ENCODE peak calls at places on chromosomes 12 and 14, in eight cellular contexts. D is esophagus squamous epithelium, L is left ventricle myocardium inferior, P is BE2C, F is AG04450, Y is fibroblast of mammary gland, U is brain microvascular endothelial cell, G is ovary. K is an unnamed sample.

GRCh38 chr12:113472191-113473190 is 820 bp upstream of the LHX5 start:
- DNase-seq in D (no peak), L (no peak), P (no peak), F (no peak), Y (no peak), U (no peak), G (no peak), K (no peak)

GRCh38 chr12:76506149-76506548 is 53.4 kb downstream of the OSBPL8 start:
- DNase-seq in D (no peak), L (no peak), P (no peak), F (peak), Y (no peak), U (no peak), G (no peak), K (no peak)

GRCh38 chr14:52417139-52417538 is 103.0 kb downstream of the PTGER2 start:
- DNase-seq in D (no peak), L (no peak), P (no peak), F (no peak), Y (no peak), U (no peak), G (no peak), K (no peak)

GRCh38 chr14:24189460-24189859 is 844 bp upstream of the IPO4 start:
- DNase-seq in D (no peak), L (no peak), P (no peak), F (no peak), Y (no peak), U (no peak), G (no peak), K (no peak)

GRCh38 chr12:1929985-1930815 is 11.7 kb upstream of the CACNA2D4 start:
- DNase-seq in D (no peak), L (no peak), P (no peak), F (no peak), Y (no peak), U (no peak), G (no peak), K (no peak)

GRCh38 chr12:7989827-7990491 is 42.6 kb upstream of the FOXJ2 start:
- DNase-seq in D (peak), L (peak), P (no peak), F (no peak), Y (no peak), U (no peak), G (no peak), K (no peak)

GRCh38 chr14:99524091-99524661 is 43.0 kb downstream of the CCNK start:
- DNase-seq in D (no peak), L (peak), P (no peak), F (no peak), Y (peak), U (no peak), G (peak), K (no peak)

GRCh38 chr14:92248638-92249037 is 74.3 kb upstream of the SLC24A4 start:
- DNase-seq in D (no peak), L (no peak), P (no peak), F (no peak), Y (no peak), U (no peak), G (no peak), K (no peak)

GRCh38 chr12:123131879-123132402 is 18.9 kb downstream of the PITPNM2 start:
- DNase-seq in D (no peak), L (no peak), P (no peak), F (no peak), Y (no peak), U (no peak), G (no peak), K (no peak)

GRCh38 chr14:50303744-50304471 is 8.1 kb downstream of the L2HGDH start:
- DNase-seq in D (no peak), L (peak), P (peak), F (no peak), Y (no peak), U (no peak), G (no peak), K (no peak)

GRCh38 chr14:102903248-102903888 is 19.1 kb upstream of the AMN start:
- DNase-seq in D (no peak), L (no peak), P (no peak), F (no peak), Y (no peak), U (no peak), G (no peak), K (no peak)

GRCh38 chr14:102902086-102902485 is 20.4 kb upstream of the AMN start:
- DNase-seq in D (no peak), L (no peak), P (no peak), F (no peak), Y (no peak), U (no peak), G (no peak), K (no peak)

GRCh38 chr14:102902523-102903247 is 19.8 kb upstream of the AMN start:
- DNase-seq in D (no peak), L (no peak), P (no peak), F (no peak), Y (no peak), U (no peak), G (no peak), K (no peak)

GRCh38 chr14:102900631-102901571 is 21.6 kb upstream of the AMN start:
- DNase-seq in D (no peak), L (no peak), P (no peak), F (no peak), Y (no peak), U (no peak), G (no peak), K (no peak)

GRCh38 chr14:102901633-102902032 is 20.8 kb upstream of the AMN start:
- DNase-seq in D (no peak), L (no peak), P (no peak), F (no peak), Y (no peak), U (no peak), G (no peak), K (no peak)
- H3K4me3 ChIP-seq in D (no peak), L (no peak), P (no peak), F (no peak), Y (no peak), U (no peak), G (no peak), K (no peak)

DNA sequence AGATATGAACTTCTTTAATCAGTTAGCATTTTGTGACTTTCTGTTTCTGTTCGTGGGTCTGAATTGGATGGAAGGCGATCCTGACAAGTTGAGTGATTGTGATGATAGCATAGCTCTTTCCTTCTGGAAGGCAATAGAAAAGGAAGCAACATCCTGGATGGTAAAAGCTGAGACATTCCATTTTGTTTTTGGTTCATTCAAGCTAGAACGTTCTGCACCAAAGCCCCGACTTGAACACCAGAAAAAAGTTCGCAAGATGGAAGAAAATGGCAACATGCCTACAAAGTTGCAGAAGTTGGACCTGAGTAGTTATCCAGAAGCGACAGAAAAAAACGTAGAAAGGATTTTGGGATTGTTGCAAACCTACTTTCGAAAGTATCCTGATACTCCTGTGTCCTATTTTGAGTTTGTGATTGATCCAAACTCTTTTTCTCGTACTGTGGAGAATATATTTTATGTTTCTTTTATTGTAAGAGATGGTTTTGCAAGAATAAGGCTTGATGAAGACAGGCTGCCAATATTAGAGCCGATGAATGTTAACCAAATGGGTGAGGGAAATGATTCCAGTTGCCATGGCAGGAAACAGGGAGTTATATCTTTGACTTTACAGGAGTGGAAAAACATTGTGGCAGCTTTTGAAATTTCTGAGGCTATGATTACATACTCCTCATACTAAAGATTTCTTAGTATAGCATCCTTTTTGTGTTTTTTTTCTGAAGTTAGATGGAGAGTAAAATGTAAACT is 894 bp downstream of the EID3 start:
- DNase-seq in D (no peak), L (no peak), P (no peak), F (no peak), Y (no peak), U (no peak), G (no peak), K (no peak)
- TF ChIP-seq CTCF in D (no peak), L (no peak), P (no peak), F (no peak), Y (no peak), U (no peak), G (no peak), K (no peak)

GRCh38 chr12:108637222-108637621 is 3.5 kb upstream of the SELPLG start:
- DNase-seq in D (no peak), L (no peak), P (no peak), F (no peak), Y (no peak), U (no peak), G (no peak), K (no peak)

GRCh38 chr12:108635997-108636808 is 2.5 kb upstream of the SELPLG start:
- DNase-seq in D (no peak), L (no peak), P (no peak), F (no peak), Y (no peak), U (no peak), G (no peak), K (no peak)

GRCh38 chr12:108638997-108639822 is 5.5 kb upstream of the SELPLG start:
- DNase-seq in D (no peak), L (no peak), P (no peak), F (no peak), Y (no peak), U (no peak), G (no peak), K (no peak)

GRCh38 chr12:108638141-108638823 is 4.6 kb upstream of the SELPLG start:
- DNase-seq in D (no peak), L (no peak), P (no peak), F (no peak), Y (no peak), U (no peak), G (no peak), K (no peak)

DNA sequence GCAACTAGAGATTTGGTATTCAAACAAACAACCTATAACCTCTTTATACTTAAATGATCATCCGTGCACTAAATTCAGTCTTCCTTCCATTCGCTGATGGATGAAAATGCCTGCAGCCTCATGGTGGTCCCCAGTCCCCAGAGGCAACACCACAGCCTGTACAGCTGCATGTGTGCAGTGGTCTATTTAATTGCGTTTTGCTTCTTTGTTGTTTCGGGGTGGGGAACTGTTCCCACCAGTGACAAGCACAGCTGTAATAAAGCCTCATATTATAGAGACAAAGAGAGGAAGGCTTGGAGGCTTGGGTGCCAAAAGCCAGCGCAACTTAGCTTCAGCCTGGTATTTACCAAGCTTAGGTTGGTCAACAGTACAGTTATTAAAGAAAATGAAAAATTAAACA is 3.9 kb upstream of the SELPLG start:
- DNase-seq in D (no peak), L (no peak), P (no peak), F (no peak), Y (no peak), U (no peak), G (no peak), K (no peak)
- H3K4me3 ChIP-seq in D (no peak), L (no peak), P (no peak), F (no peak), Y (no peak), U (no peak), G (no peak), K (no peak)

DNA sequence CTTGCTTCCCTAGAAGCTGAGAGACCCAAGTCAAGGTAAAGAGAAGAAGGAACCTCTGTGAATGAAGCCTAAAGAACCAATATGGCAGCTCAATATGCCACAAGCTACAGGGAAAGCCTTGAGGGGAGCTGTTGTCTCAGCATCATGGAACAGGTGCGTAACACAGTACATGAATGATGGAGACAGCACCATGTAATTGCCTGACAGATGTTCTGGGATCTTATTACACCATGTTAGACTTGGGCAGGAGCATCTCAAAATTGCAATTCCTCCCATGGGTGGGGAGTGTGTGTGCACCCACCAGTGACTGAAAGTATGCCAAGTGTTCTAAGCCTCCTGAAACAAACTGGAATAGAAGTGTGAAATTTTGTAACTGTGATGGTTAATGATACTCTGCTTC is 151.1 kb upstream of the SRRM4 start:
- DNase-seq in D (no peak), L (no peak), P (no peak), F (no peak), Y (no peak), U (no peak), G (no peak), K (no peak)
- TF ChIP-seq CTCF in D (no peak), L (no peak), P (no peak), F (no peak), Y (no peak), U (no peak), G (no peak), K (no peak)

DNA sequence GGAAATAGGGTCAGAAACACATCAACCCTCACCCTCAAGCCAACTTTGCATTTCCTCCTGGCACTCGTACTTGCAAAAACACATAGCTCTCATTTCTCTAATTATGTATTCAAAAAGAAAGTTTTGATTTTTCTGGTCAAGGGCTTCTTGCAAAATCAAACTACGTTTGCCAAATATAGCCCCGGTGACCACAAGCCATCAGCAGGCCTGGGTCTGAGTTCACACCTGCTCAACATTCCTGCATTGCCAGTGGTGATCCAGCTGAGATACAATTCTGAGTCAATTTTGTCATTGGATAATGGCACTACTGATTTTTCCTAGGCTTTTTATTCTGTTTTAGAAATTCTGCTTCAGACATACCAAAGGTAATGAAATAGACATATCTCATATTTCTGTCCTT is 10.7 kb upstream of the BHLHE41 start:
- DNase-seq in D (no peak), L (no peak), P (no peak), F (no peak), Y (no peak), U (no peak), G (no peak), K (no peak)
- H3K4me3 ChIP-seq in D (no peak), L (no peak), P (no peak), F (no peak), Y (no peak), U (no peak), G (no peak), K (no peak)